ENCODE peak calls at places on chromosomes 5 and 9, in nine cellular contexts. Q is foreskin fibroblast, C is GM20000, L is IMR-90, K is AG04449, F is esophagus muscularis mucosa, A is GM06990, E is thoracic aorta, T is BJ. Y is an unnamed sample.
A peak's percentile ranks its signal among the peaks of the same experiment; 100 is the strongest.

GRCh38 chr9:116155700-116156045 is 2.1 kb downstream of the PAPPA start:
- DNase-seq in F (no peak), K (no peak), Q (no peak), L (peak; percentile 75), E (no peak), T (no peak), A (no peak), C (no peak), Y (no peak)

GRCh38 chr9:88775037-88775471 is 216.2 kb upstream of the S1PR3 start:
- DNase-seq in E (no peak), A (no peak), K (peak; percentile 84), Q (peak; percentile 92), C (no peak), L (peak; percentile 98), T (peak; percentile 79), F (peak; percentile 90), Y (peak; percentile 85)

GRCh38 chr5:134436523-134437339 is 25.1 kb upstream of the CDKN2AIPNL start:
- DNase-seq in K (peak; percentile 90), T (peak; percentile 77), C (peak; percentile 71), Q (peak; percentile 93), L (peak; percentile 98), E (no peak), F (no peak), A (peak; percentile 70), Y (peak; percentile 74)

GRCh38 chr5:127060470-127060985 is 12.8 kb downstream of the C5orf63 start:
- DNase-seq in Q (no peak), L (peak; percentile 26), C (no peak), E (no peak), A (no peak), K (no peak), T (no peak), F (peak; percentile 4), Y (no peak)

GRCh38 chr5:173890195-173890951 is 2.2 kb downstream of the CPEB4 start:
- DNase-seq in E (no peak), L (peak; percentile 30), A (no peak), T (no peak), C (no peak), F (no peak), K (no peak), Q (no peak), Y (no peak)

GRCh38 chr5:143126121-143127019 is 277.1 kb downstream of the NR3C1 start:
- DNase-seq in Q (no peak), K (no peak), T (no peak), C (no peak), A (no peak), F (no peak), L (peak; percentile 30), E (no peak), Y (no peak)

GRCh38 chr9:80400624-80401230 is 829.0 kb downstream of the TLE4 start:
- DNase-seq in Q (no peak), A (no peak), K (no peak), L (no peak), C (no peak), F (no peak), T (no peak), E (no peak), Y (no peak)

GRCh38 chr5:154510156-154510555 is 32.1 kb upstream of the HAND1 start:
- DNase-seq in F (no peak), E (no peak), K (no peak), C (no peak), A (no peak), T (no peak), Q (no peak), L (no peak), Y (no peak)

GRCh38 chr9:110875275-110875674 is 163.0 kb downstream of the LPAR1 start:
- DNase-seq in C (peak; percentile 30), F (no peak), T (no peak), A (peak; percentile 72), K (no peak), L (no peak), E (no peak), Q (no peak), Y (no peak)

GRCh38 chr5:98827862-98828261 is 54.4 kb downstream of the RGMB start:
- DNase-seq in K (no peak), Q (no peak), A (no peak), T (no peak), L (no peak), C (no peak), E (no peak), F (no peak), Y (no peak)

GRCh38 chr9:81145331-81145963 is 543.9 kb downstream of the TLE1 start:
- DNase-seq in T (no peak), K (no peak), A (no peak), Q (no peak), E (no peak), C (no peak), L (peak; percentile 4), F (no peak), Y (no peak)

GRCh38 chr5:159873680-159874079 is 42.6 kb upstream of the ADRA1B start:
- DNase-seq in Q (no peak), C (no peak), F (no peak), T (no peak), A (no peak), E (no peak), L (no peak), K (no peak), Y (no peak)

GRCh38 chr5:42810905-42811590 is 644 bp downstream of the SELENOP start:
- DNase-seq in T (no peak), L (no peak), K (no peak), A (no peak), C (no peak), E (no peak), Q (no peak), F (no peak), Y (no peak)

GRCh38 chr9:2615532-2615931 is 6.1 kb upstream of the VLDLR start:
- DNase-seq in K (no peak), T (no peak), F (no peak), E (no peak), Q (no peak), L (no peak), C (no peak), A (no peak), Y (no peak)

GRCh38 chr9:133787749-133788015 is 49.5 kb upstream of the SARDH start:
- DNase-seq in L (no peak), A (peak; percentile 81), C (peak; percentile 94), K (no peak), Q (no peak), F (no peak), E (no peak), T (no peak), Y (no peak)

GRCh38 chr9:134483361-134484184 is 157.3 kb downstream of the RXRA start:
- DNase-seq in C (no peak), K (no peak), T (no peak), L (no peak), A (no peak), E (no peak), Q (no peak), F (no peak), Y (no peak)

GRCh38 chr9:122190597-122191381 is 31.1 kb downstream of the MORN5 start:
- DNase-seq in T (no peak), F (no peak), E (no peak), A (no peak), Q (peak; percentile 27), L (peak; percentile 40), K (no peak), C (no peak), Y (no peak)
- TF ChIP-seq CTCF in T (no peak), F (no peak), E (no peak), A (no peak), Q (no peak), L (no peak), K (no peak), C (no peak), Y (no peak)

GRCh38 chr5:7850533-7851239 is at the start of gene CFAP90:
- DNase-seq in C (peak; percentile 38), K (no peak), A (no peak), Q (no peak), F (peak; percentile 91), T (no peak), E (no peak), L (peak; percentile 30), Y (no peak)
- TF ChIP-seq CTCF in C (no peak), K (peak; percentile 60), A (no peak), Q (peak; percentile 40), F (no peak), T (peak; percentile 55), E (peak; percentile 25), L (peak; percentile 45), Y (peak; percentile 56)

DNA sequence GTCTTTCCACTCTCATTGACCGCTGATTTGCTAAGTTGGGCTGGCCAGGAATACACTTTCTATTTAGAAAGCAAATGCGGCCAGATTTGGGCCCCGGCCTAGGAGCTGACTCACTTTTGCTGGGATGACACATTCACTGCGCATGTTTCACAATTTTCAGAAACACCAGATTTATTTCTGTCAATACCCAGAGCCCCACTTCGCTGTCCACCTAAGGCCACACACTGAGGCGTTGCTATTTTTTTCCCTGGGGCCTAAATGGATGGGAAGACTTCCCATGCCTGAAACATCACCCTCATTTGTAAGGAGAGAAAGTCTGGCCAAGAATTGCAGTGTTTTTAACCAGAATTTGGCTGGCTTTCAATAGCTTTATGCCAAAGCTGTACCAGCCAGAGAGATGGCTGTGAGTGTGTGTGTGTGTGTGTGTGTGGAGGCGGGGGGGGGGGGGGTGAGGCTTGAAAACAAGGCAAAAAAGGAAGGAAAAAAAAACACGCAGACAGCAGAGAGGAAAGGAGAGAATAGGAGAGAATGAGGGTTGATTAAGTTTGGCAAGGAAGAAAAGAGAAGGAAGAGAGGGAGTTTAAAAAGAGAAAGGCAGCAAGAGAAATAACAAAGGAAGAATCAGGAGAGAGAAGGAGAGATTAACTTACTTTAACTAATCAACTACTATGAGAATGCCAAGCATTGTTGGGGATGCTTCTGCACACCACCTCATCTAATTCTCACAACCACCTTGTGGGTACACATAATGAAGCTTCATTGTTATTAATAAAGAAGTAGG is 261.4 kb upstream of the KLF4 start:
- DNase-seq in K (peak; percentile 96), T (peak; percentile 95), E (peak; percentile 75), L (peak; percentile 99), C (no peak), A (no peak), F (peak; percentile 98), Q (peak; percentile 98), Y (peak; percentile 96)
- TF ChIP-seq CTCF in K (no peak), T (no peak), E (no peak), L (no peak), C (no peak), A (no peak), F (no peak), Q (no peak), Y (no peak)

DNA sequence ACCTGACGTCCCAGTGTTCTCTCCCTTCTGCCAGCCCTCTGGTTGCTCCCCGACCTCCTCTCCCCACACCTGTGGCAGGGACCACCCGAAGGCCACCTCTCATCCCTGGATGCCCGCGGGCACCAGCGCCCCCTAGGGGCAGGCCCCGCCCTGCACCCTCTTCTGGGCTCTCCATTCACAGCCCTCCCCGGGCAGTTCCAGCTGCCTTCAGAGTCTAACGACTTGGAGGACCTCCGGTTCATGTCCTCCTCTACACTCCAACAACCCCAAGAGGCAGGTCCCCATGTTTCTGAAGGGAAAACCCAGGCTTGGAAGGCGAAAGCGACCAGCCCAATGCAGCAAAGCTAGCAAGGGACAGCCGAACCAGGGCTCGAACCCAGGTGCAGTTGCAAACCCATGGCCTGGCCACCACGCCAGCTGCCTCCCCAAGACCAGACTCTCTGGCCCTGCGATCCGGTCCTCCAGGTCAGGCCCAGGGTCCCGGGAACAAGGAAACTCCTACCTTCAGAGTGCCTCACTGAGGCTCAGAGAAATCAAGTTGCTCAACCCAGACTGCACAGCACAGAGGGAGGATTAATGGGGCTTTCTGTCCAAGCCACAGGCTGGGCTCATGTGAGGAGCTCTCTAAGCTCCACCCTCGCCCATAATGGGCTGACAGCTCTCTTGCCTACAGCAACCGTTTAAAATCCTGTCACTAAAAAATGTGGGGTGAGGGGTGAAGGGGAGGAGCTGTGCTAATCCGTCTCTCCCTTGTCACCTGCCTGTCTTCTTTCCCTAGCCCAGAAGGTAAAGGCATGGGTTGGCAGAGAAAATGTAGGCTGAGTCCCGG is 89.0 kb downstream of the LMX1B start:
- DNase-seq in K (no peak), A (no peak), F (no peak), C (peak; percentile 66), T (no peak), E (no peak), L (no peak), Q (no peak), Y (no peak)
- TF ChIP-seq CTCF in K (peak; percentile 68), A (peak; percentile 76), F (peak; percentile 36), C (peak; percentile 56), T (peak; percentile 75), E (peak; percentile 37), L (peak; percentile 42), Q (peak; percentile 60), Y (peak; percentile 58)

Y was measured in AG04450.